ENCODE peak calls at places on chromosome 22, in eight cellular contexts. V, D, L, A, J, R, X and O are unnamed samples.

GRCh38 chr22:28899199-28899853 is 16.0 kb downstream of the ZNRF3 start:
- DNase-seq in R (peak; percentile 66), L (no peak), A (peak; percentile 37), D (no peak), J (no peak), X (no peak), V (peak; percentile 86), O (no peak)

GRCh38 chr22:43018615-43019014 is 3.7 kb upstream of the PACSIN2 start:
- DNase-seq in A (no peak), V (no peak), D (no peak), X (no peak), R (no peak), J (no peak), L (no peak), O (peak; percentile 52)

GRCh38 chr22:44526431-44527115 is 28.5 kb upstream of the RTL6 start:
- DNase-seq in D (no peak), A (peak; percentile 20), L (no peak), V (no peak), R (no peak), X (no peak), J (no peak), O (no peak)

GRCh38 chr22:42434283-42434682 is 2.1 kb upstream of the NFAM1 start:
- DNase-seq in J (no peak), A (no peak), X (no peak), D (no peak), V (peak; percentile 53), R (no peak), L (no peak), O (no peak)

GRCh38 chr22:38107692-38108515 is 2.6 kb downstream of the BAIAP2L2 start:
- DNase-seq in X (peak; percentile 33), D (peak; percentile 40), V (no peak), A (no peak), J (peak; percentile 88), L (no peak), R (no peak), O (peak; percentile 85)

GRCh38 chr22:28819253-28820096 is 19.1 kb upstream of the XBP1 start:
- DNase-seq in A (no peak), D (peak; percentile 86), R (no peak), V (no peak), X (no peak), L (no peak), J (peak; percentile 96), O (peak; percentile 69)

GRCh38 chr22:25542231-25542630 is 22.2 kb upstream of the GRK3 start:
- DNase-seq in R (no peak), V (no peak), A (no peak), J (no peak), X (no peak), L (no peak), D (no peak), O (no peak)

GRCh38 chr22:32747588-32747987 is 53.9 kb upstream of the TIMP3 start:
- DNase-seq in L (no peak), X (no peak), R (no peak), D (no peak), A (no peak), V (no peak), J (no peak), O (no peak)

GRCh38 chr22:41181349-41182241 is 23.5 kb upstream of the L3MBTL2 start:
- DNase-seq in A (no peak), D (no peak), J (no peak), X (no peak), R (no peak), L (no peak), V (no peak), O (peak; percentile 37)

GRCh38 chr22:39175127-39176066 is 22.9 kb upstream of the CBX7 start:
- DNase-seq in V (no peak), A (peak; percentile 60), X (no peak), D (no peak), J (no peak), R (no peak), L (no peak), O (no peak)

GRCh38 chr22:21622624-21623401 is 7.0 kb downstream of the YDJC start:
- DNase-seq in R (no peak), A (no peak), X (no peak), J (no peak), L (no peak), V (no peak), D (no peak), O (no peak)

GRCh38 chr22:19398680-19399079 is 32.9 kb downstream of the HIRA start:
- DNase-seq in L (no peak), A (no peak), J (no peak), X (no peak), R (no peak), D (no peak), V (no peak), O (no peak)
- H3K27ac ChIP-seq in L (no peak overlapping the region), A (no peak overlapping the region), J (no peak overlapping the region), X (no peak overlapping the region), R (no peak overlapping the region), D (no peak overlapping the region), V (no peak overlapping the region), O (no peak overlapping the region)

DNA sequence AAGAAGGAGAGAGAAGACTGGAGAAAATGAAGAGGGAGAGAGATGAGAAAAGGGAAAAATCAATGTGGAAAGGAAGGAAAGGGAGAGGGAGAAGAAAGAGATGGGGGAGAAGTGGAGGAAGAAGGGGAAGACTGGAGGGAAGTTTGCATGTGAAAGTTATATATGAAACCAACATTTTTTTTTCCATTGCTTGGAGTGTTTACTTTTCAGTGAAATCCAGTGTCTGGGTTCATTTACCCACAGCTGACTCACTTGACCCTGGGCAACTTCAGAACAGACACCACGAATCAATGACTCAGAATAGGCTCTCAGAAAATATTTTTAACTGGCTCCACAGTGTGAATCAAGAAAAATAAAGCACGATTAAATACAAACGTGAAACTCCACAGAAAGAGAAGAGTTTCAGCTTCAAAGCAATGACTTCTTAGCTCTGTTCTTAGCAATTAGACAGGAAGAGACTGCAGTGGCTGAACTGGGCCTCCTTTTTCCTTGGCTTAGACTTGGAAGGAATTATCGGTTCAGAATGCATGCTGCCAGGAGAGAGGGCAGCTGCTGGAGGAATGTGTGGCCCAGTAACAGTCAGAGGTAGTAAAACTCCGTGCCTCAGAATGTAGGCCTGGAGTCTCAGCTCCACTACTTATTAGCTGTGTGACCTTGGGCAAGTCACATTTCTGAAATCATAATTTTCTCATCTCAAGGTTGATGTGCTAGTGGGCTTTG is 237.5 kb downstream of the MIAT start:
- DNase-seq in D (no peak), A (no peak), J (peak; percentile 54), V (no peak), R (no peak), X (peak; percentile 82), L (peak; percentile 32), O (no peak)
- H3K27ac ChIP-seq in D (peak overlapping the region; percentile 57), A (peak overlapping the region; percentile 80), J (peak overlapping the region; percentile 80), V (no peak overlapping the region), R (peak overlapping the region; percentile 19), X (peak overlapping the region; percentile 90), L (peak overlapping the region; percentile 31), O (peak overlapping the region; percentile 54)

GRCh38 chr22:23038902-23039301 is 31.4 kb upstream of the GNAZ start:
- DNase-seq in R (no peak), V (no peak), A (no peak), D (no peak), X (no peak), J (no peak), L (no peak), O (no peak)

GRCh38 chr22:23036684-23037428 is 33.5 kb upstream of the GNAZ start:
- DNase-seq in X (no peak), J (peak; percentile 18), D (no peak), A (no peak), R (no peak), V (peak; percentile 85), L (no peak), O (no peak)

GRCh38 chr22:23038334-23038642 is 32.0 kb upstream of the GNAZ start:
- DNase-seq in V (no peak), X (no peak), R (no peak), A (no peak), D (no peak), J (no peak), L (no peak), O (no peak)

GRCh38 chr22:23035557-23036277 is 34.6 kb upstream of the GNAZ start:
- DNase-seq in X (no peak), A (no peak), V (no peak), D (no peak), J (no peak), L (no peak), R (no peak), O (no peak)

GRCh38 chr22:23037429-23038333 is 32.6 kb upstream of the GNAZ start:
- DNase-seq in D (no peak), J (no peak), L (no peak), V (no peak), X (no peak), A (no peak), R (no peak), O (no peak)
- H3K27ac ChIP-seq in D (no peak overlapping the region), J (no peak overlapping the region), L (no peak overlapping the region), V (no peak overlapping the region), X (no peak overlapping the region), A (no peak overlapping the region), R (no peak overlapping the region), O (no peak overlapping the region)

GRCh38 chr22:46084376-46084775 is 66.0 kb upstream of the PPARA start:
- DNase-seq in J (no peak), L (no peak), V (no peak), R (no peak), A (no peak), X (no peak), D (no peak), O (peak; percentile 9)

GRCh38 chr22:46081831-46082210 is 68.5 kb upstream of the PPARA start:
- DNase-seq in L (no peak), A (no peak), X (no peak), V (peak; percentile 67), R (no peak), D (peak; percentile 38), J (no peak), O (peak; percentile 9)

GRCh38 chr22:46084943-46085830 is 65.1 kb upstream of the PPARA start:
- DNase-seq in J (peak; percentile 92), R (no peak), L (no peak), D (peak; percentile 93), X (no peak), A (peak; percentile 93), V (peak; percentile 50), O (peak; percentile 69)

GRCh38 chr22:46082633-46083032 is 67.7 kb upstream of the PPARA start:
- DNase-seq in L (no peak), X (no peak), R (no peak), A (no peak), D (no peak), J (no peak), V (no peak), O (no peak)

GRCh38 chr22:46083383-46084350 is 66.7 kb upstream of the PPARA start:
- DNase-seq in J (no peak), D (peak; percentile 26), X (no peak), R (no peak), A (peak; percentile 67), L (no peak), V (no peak), O (peak; percentile 12)
- H3K27ac ChIP-seq in J (peak overlapping the region; percentile 98), D (peak overlapping the region; percentile 100), X (peak overlapping the region; percentile 99), R (peak overlapping the region; percentile 98), A (peak overlapping the region; percentile 97), L (peak overlapping the region; percentile 99), V (peak overlapping the region; percentile 97), O (peak overlapping the region; percentile 98)